ENCODE peak calls at places on chromosomes 11 and 22, in four cellular contexts. One of them, this sample, is unnamed.

GRCh38 chr11:34426766-34427170 is 12.0 kb upstream of the CAT start:
- DNase-seq in K562: peak
- DNase-seq in HEK293T: no peak
- DNase-seq in HepG2: no peak
- DNase-seq in this sample: no peak

GRCh38 chr11:14974021-14974698 is 2.0 kb upstream of the CALCA start:
- DNase-seq in K562: no peak
- DNase-seq in HEK293T: no peak
- DNase-seq in HepG2: no peak
- DNase-seq in this sample: peak

GRCh38 chr11:113176971-113177370 is 137.4 kb upstream of the TTC12 start:
- DNase-seq in K562: no peak
- DNase-seq in HEK293T: no peak
- DNase-seq in HepG2: no peak
- DNase-seq in this sample: no peak

GRCh38 chr22:44870021-44870420 is 117.6 kb downstream of the ARHGAP8 start:
- DNase-seq in K562: peak
- DNase-seq in HEK293T: no peak
- DNase-seq in HepG2: no peak
- DNase-seq in this sample: no peak

GRCh38 chr22:28855355-28856094 is 27.8 kb upstream of the ZNRF3 start:
- DNase-seq in K562: peak
- DNase-seq in HEK293T: peak
- DNase-seq in HepG2: peak
- DNase-seq in this sample: peak

GRCh38 chr11:67272327-67273259 is 6.3 kb downstream of the GRK2 start:
- DNase-seq in K562: no peak
- DNase-seq in HEK293T: no peak
- DNase-seq in HepG2: no peak
- DNase-seq in this sample: no peak

GRCh38 chr11:62458212-62459002 is 39.6 kb downstream of the SCGB1A1 start:
- DNase-seq in K562: peak
- DNase-seq in HEK293T: no peak
- DNase-seq in HepG2: peak
- DNase-seq in this sample: no peak

GRCh38 chr11:116189378-116190170 is 583.2 kb downstream of the BUD13 start:
- DNase-seq in K562: no peak
- DNase-seq in HEK293T: peak
- DNase-seq in HepG2: no peak
- DNase-seq in this sample: peak

GRCh38 chr11:118807800-118808778 is 17.1 kb upstream of the DDX6 start:
- DNase-seq in K562: no peak
- DNase-seq in HEK293T: no peak
- DNase-seq in HepG2: no peak
- DNase-seq in this sample: no peak

GRCh38 chr11:128471138-128471661 is 116.2 kb downstream of the ETS1 start:
- DNase-seq in K562: no peak
- DNase-seq in HEK293T: no peak
- DNase-seq in HepG2: no peak
- DNase-seq in this sample: no peak
- TF ChIP-seq SP1 in K562: no peak
- TF ChIP-seq SP1 in HEK293T: no peak
- TF ChIP-seq SP1 in HepG2: no peak
- TF ChIP-seq SP1 in this sample: no peak

GRCh38 chr11:134045799-134046635 is 22.9 kb upstream of the JAM3 start:
- DNase-seq in K562: no peak
- DNase-seq in HEK293T: no peak
- DNase-seq in HepG2: no peak
- DNase-seq in this sample: peak
- TF ChIP-seq ELF4 in K562: no peak
- TF ChIP-seq ELF4 in HEK293T: no peak
- TF ChIP-seq ELF4 in HepG2: no peak
- TF ChIP-seq ELF4 in this sample: no peak

DNA sequence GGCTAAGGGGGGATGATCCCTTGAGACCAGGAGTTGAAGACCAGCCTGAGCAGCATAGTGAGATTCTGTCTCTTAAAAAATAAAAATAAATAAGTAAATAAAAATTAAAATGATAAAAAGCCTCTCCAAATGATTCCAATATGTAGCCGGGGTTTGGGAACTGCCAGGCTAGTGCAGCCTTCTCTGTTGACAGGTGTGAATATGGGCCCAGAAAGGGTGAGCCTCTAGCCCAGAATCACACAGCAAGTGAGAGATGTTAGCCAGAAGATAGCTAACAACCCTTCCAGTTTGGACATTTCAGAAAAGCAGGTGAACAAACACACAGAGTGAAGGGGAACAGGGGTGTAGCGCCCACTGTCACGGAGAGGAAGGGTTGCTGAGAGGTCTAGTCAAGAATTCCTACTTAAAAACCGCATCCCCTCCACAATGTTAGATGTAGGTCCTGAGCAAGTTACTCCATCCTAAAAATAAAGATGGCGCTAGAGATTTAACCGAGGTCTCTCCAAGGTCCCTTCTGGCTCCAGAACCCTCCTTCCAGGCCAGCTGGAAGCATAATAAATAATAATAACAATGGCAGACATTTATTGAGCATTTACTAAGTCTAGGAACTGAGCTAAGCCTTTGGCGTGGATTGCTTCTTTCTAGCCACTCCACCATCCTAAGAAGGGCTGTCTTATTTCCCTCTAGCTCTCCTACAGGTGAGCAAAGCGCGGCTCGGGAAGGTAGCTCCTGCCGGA is 51.6 kb downstream of the CYTH4 start:
- DNase-seq in K562: no peak
- DNase-seq in HEK293T: no peak
- DNase-seq in HepG2: no peak
- DNase-seq in this sample: no peak
- TF ChIP-seq SP1 in K562: no peak
- TF ChIP-seq SP1 in HEK293T: no peak
- TF ChIP-seq SP1 in HepG2: no peak
- TF ChIP-seq SP1 in this sample: no peak

GRCh38 chr11:125257751-125258150 is 93.2 kb downstream of the PKNOX2 start:
- DNase-seq in K562: no peak
- DNase-seq in HEK293T: no peak
- DNase-seq in HepG2: no peak
- DNase-seq in this sample: no peak

GRCh38 chr11:125253795-125254525 is 89.4 kb downstream of the PKNOX2 start:
- DNase-seq in K562: no peak
- DNase-seq in HEK293T: no peak
- DNase-seq in HepG2: no peak
- DNase-seq in this sample: no peak

GRCh38 chr11:125258626-125259025 is 94.1 kb downstream of the PKNOX2 start:
- DNase-seq in K562: no peak
- DNase-seq in HEK293T: no peak
- DNase-seq in HepG2: no peak
- DNase-seq in this sample: no peak

GRCh38 chr11:125256471-125257010 is 92.0 kb downstream of the PKNOX2 start:
- DNase-seq in K562: no peak
- DNase-seq in HEK293T: no peak
- DNase-seq in HepG2: no peak
- DNase-seq in this sample: no peak

DNA sequence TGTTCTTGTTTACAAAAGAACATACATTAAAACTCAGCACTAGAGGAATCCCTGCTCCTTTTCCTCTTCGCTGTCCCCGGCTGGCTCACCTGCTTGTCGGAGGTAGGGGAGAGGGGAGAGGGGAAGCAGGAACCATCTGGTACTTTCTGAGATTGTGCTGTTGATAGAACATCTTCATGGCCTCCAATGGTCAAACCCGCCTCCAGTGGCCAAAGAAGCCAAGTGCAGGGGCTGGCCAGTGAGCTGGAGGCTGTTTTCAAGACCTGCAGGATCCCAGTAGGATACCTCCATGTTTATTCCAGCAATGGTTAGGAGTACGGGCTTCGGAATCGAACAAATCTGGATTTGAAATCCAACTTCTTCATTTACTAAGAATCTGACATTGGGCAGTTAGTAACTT is 92.6 kb downstream of the PKNOX2 start:
- DNase-seq in K562: peak
- DNase-seq in HEK293T: peak
- DNase-seq in HepG2: no peak
- DNase-seq in this sample: peak
- TF ChIP-seq ELF4 in K562: no peak
- TF ChIP-seq ELF4 in HEK293T: no peak
- TF ChIP-seq ELF4 in HepG2: no peak
- TF ChIP-seq ELF4 in this sample: no peak